ENCODE peak calls at places on chromosome 12, in four cellular contexts. E is GM06990, A is body of pancreas, D is GM12865. P is an unnamed sample.

GRCh38 chr12:49838973-49839633 is 3.8 kb downstream of the BCDIN3D start:
- DNase-seq in D (peak), A (no peak), E (no peak), P (no peak)

GRCh38 chr12:93621986-93622385 is 49.5 kb downstream of the SOCS2 start:
- DNase-seq in A (no peak), E (no peak), D (no peak), P (peak)

GRCh38 chr12:123388948-123389559 is 5.1 kb downstream of the KMT5A start:
- DNase-seq in D (no peak), A (no peak), E (no peak), P (no peak)

GRCh38 chr12:117124421-117125274 is 25.4 kb upstream of the TESC start:
- DNase-seq in A (no peak), D (no peak), E (no peak), P (no peak)

GRCh38 chr12:110537605-110538409 is 35.7 kb downstream of the RAD9B start:
- DNase-seq in A (peak), E (no peak), D (no peak), P (no peak)

GRCh38 chr12:122875590-122876220 is 20.2 kb downstream of the VPS37B start:
- DNase-seq in E (peak), A (no peak), D (peak), P (no peak)

GRCh38 chr12:57896139-57896436 is 45.3 kb upstream of the ATP23 start:
- DNase-seq in E (no peak), D (no peak), A (no peak), P (no peak)

GRCh38 chr12:106079148-106079738 is 59.5 kb downstream of the NUAK1 start:
- DNase-seq in A (no peak), D (no peak), E (no peak), P (no peak)

GRCh38 chr12:116276433-116277216 is 868 bp downstream of the MED13L start:
- DNase-seq in A (peak), E (peak), D (peak), P (peak)

GRCh38 chr12:53952335-53952694 is 2.4 kb upstream of the HOXC12 start:
- DNase-seq in D (no peak), A (no peak), E (no peak), P (no peak)

GRCh38 chr12:9944404-9944803 is 12.2 kb upstream of the CLEC2A start:
- DNase-seq in A (no peak), D (no peak), E (no peak), P (no peak)

GRCh38 chr12:9943244-9943643 is 11.1 kb upstream of the CLEC2A start:
- DNase-seq in D (no peak), A (no peak), E (no peak), P (no peak)

GRCh38 chr12:9936597-9936996 is 4.4 kb upstream of the CLEC2A start:
- DNase-seq in D (no peak), E (no peak), A (no peak), P (no peak)

GRCh38 chr12:9941838-9942237 is 9.7 kb upstream of the CLEC2A start:
- DNase-seq in D (no peak), A (no peak), E (no peak), P (no peak)

DNA sequence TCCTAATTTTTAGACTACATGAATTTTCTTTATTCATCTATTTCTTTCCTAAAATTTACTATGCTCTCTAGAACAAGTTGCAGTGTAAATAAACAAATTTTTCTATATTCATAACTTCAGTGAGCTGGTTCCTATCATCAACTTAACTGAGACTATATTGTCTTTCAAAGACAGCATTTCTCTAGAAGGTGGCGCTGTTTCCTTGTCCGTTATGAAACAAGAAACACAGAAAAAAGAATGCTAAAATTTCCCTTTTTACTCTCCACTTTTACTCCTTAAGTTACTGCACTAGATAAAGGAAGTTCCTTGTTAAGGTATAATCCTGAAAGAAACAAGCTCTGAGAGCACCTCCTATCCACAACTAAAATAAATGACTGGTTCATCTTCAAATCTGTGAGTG is 8.2 kb upstream of the CLEC2A start:
- DNase-seq in E (no peak), A (no peak), D (peak), P (no peak)
- TF ChIP-seq CTCF in E (peak), A (peak), D (peak), P (peak)

DNA sequence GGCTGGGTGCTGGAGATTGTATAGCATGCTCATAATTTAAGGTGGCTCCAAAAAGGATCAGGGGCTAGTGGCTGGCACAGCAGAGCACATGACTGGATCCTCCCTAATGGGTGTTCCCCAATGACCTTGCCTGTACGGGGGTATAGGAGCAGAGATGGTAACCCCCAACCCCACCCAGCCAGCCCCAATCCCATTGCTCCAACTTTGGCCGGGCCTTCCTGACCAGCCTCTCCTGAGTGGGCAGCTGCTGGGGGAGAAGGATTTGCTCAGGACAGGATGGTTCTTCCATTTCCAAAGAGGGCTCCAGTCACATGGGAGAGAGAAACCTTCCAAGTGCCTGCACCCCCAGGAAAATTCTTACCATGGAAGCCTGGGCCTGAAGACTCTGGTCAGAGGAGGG is 15.3 kb upstream of the NR4A1 start:
- DNase-seq in A (peak), E (no peak), D (no peak), P (no peak)
- H3K4me3 ChIP-seq in A (no peak), E (no peak), D (no peak), P (no peak)

GRCh38 chr12:72282721-72283120 is 10.6 kb downstream of the TRHDE start:
- DNase-seq in E (no peak), D (no peak), A (no peak), P (no peak)
- TF ChIP-seq CTCF in E (peak), D (no peak), A (peak), P (peak)

DNA sequence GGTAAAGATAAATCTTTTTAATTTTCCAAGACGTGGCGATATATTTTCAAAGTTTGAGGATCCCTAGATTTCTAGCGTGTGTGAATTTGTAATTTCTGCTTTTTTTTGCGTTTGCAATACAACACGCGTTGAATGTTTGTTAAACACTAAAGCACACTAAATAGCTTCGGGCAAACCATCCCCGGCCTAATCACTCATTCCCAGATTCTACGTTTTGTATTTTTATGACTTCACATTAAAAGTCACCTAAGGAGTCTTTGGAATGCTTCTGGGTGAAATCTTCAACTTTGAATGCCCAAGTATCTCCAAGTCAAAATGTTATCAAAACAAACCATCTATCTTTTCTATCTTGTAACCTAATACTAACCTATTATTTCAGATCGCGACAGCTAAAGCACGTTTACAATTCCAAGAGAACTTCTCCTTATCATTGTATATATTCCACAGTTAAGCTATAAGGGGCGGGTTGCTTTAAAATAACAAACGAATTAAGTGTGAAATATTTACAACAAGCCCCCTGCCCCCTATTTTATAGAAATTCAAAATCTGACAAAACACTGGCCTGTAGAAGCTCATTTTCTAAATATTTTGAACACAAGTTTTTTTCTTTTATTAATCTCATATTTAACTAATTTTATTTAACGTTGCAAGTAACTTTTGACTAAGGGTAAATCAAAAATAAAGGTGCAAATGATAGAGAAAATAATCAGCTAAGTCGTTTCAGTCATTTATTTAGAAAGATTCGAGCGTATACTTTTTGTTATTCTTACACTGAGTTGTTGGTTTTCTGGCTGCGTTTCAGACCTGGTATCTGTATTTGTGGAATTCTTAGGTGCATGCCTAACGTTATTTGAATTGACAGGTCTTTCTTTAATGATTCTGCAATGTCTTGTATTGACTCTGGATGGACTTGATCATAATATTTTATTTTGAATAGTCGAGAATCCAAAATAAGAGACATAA is 1.2 kb downstream of the ALX1 start:
- DNase-seq in E (no peak), D (no peak), A (no peak), P (no peak)
- H3K4me3 ChIP-seq in E (no peak), D (no peak), A (no peak), P (peak)

GRCh38 chr12:44972746-44973421 is 78.0 kb downstream of the DBX2 start:
- DNase-seq in E (no peak), A (no peak), D (peak), P (no peak)
- TF ChIP-seq CTCF in E (peak), A (no peak), D (peak), P (peak)

GRCh38 chr12:118513554-118513953 is 137.2 kb downstream of the SUDS3 start:
- DNase-seq in E (no peak), A (no peak), D (no peak), P (no peak)

GRCh38 chr12:118512669-118513068 is 136.3 kb downstream of the SUDS3 start:
- DNase-seq in E (no peak), D (no peak), A (no peak), P (no peak)

GRCh38 chr12:118514297-118514696 is 137.9 kb downstream of the SUDS3 start:
- DNase-seq in D (no peak), A (no peak), E (no peak), P (no peak)
- H3K4me3 ChIP-seq in D (no peak), A (no peak), E (no peak), P (no peak)

DNA sequence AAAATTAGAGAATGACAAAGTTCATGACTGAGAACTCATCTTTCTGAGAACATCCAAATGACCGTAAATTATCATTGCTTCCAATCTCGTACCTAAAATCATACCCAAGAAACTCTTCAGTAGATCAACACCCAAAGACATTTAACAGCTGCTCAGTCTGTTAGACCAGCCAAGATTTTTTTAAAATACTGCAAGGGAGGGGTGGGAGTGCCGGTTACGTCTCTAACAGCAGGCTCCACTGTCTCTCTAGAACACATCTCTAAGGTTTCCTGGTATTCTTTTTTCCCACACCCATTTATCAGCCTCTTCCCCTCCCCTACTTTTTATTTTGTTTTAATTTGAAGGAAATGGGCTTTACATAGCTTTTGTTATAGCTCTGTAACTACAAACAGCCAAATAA is 22.1 kb downstream of the PTPRB start:
- DNase-seq in E (no peak), D (no peak), A (no peak), P (no peak)
- TF ChIP-seq CTCF in E (no peak), D (no peak), A (no peak), P (no peak)

DNA sequence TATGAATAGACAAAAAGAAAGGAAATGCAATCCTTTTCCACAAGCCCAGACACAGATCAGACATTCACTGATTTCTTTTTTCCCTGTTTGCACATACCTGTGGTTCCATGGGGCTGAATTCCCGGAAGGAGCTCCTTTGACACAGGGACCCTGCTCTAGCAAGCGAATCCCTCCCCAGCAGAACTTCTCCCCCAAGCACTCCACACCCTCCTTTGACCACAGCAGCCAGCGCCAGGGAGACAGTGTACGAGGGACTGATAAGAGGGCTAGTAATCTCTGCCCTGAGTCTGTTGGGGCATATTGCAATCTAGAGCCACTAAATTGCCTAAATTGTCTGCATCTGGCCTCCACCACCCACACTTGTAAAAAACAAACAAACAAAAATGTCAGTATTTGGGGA is 83.4 kb upstream of the NTF3 start:
- DNase-seq in A (no peak), E (no peak), D (no peak), P (no peak)
- H3K4me3 ChIP-seq in A (no peak), E (no peak), D (no peak), P (no peak)

DNA sequence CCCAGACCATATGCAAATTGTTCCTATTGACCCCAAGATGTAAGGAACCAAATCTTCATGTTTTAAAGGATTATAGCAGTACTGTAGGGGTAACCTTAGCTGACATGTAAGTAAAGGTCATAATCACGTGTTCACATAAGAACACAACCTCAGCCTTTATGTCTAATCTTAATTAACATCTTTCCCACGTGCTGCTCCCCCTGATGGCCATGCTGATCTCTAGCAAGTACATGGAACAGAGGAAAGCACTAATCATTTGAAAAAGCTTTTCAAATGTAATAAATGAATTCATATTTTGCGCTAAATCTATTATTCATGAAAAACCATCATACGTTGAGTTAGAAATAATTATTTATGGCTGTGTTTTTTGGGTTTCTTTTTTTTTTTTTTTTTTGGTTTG is 30.5 kb upstream of the ITPR2 start:
- DNase-seq in E (no peak), D (peak), A (no peak), P (no peak)
- TF ChIP-seq CTCF in E (peak), D (peak), A (peak), P (peak)

GRCh38 chr12:95204141-95204866 is 13.0 kb downstream of the FGD6 start:
- DNase-seq in A (no peak), D (peak), E (peak), P (peak)
- H3K4me3 ChIP-seq in A (no peak), D (peak), E (peak), P (no peak)

P was measured in astrocyte of the cerebellum.